ENCODE peak calls at places on chromosomes 7 and 10, in five cellular contexts. X, P, E, U and W are unnamed samples.

GRCh38 chr10:12588091-12588850 is 238.9 kb downstream of the CAMK1D start:
- DNase-seq in E (no peak), P (peak; percentile 90), U (no peak), X (no peak), W (no peak)

GRCh38 chr7:21355406-21355874 is 72.4 kb upstream of the SP4 start:
- DNase-seq in P (no peak), X (no peak), E (no peak), U (no peak), W (no peak)

GRCh38 chr10:69088471-69088769 is 517 bp downstream of the SRGN start:
- DNase-seq in P (no peak), E (no peak), U (no peak), X (no peak), W (no peak)

GRCh38 chr10:32958992-32959703 is 1.1 kb upstream of the ITGB1 start:
- DNase-seq in P (no peak), E (no peak), U (no peak), X (no peak), W (no peak)

GRCh38 chr10:132096223-132096622 is 30.5 kb downstream of the JAKMIP3 start:
- DNase-seq in U (no peak), P (peak; percentile 20), E (no peak), X (peak; percentile 84), W (peak; percentile 12)

GRCh38 chr10:59176241-59177030 is at the start of gene PHYHIPL:
- DNase-seq in U (peak; percentile 24), X (peak; percentile 14), P (peak; percentile 27), E (peak; percentile 64), W (no peak)

GRCh38 chr10:119222966-119223386 is 15.6 kb downstream of the GRK5 start:
- DNase-seq in X (no peak), U (no peak), E (no peak), P (no peak), W (no peak)

GRCh38 chr10:106189254-106189653 is 975.3 kb downstream of the SORCS1 start:
- DNase-seq in P (peak; percentile 69), U (no peak), X (peak; percentile 33), E (peak; percentile 45), W (peak; percentile 7)

GRCh38 chr7:55369427-55369826 is 4.3 kb downstream of the LANCL2 start:
- DNase-seq in P (peak; percentile 32), X (no peak), E (no peak), U (no peak), W (no peak)

GRCh38 chr10:14032406-14032998 is 298.2 kb downstream of the FRMD4A start:
- DNase-seq in P (peak; percentile 11), U (no peak), E (no peak), X (no peak), W (no peak)

GRCh38 chr7:151630349-151630748 is 110.7 kb upstream of the RHEB start:
- DNase-seq in E (no peak), P (no peak), U (no peak), X (no peak), W (no peak)

GRCh38 chr7:151629873-151630272 is 110.2 kb upstream of the RHEB start:
- DNase-seq in U (no peak), P (no peak), E (no peak), X (no peak), W (no peak)

GRCh38 chr7:151631968-151632749 is 112.5 kb upstream of the RHEB start:
- DNase-seq in X (peak; percentile 77), E (peak; percentile 91), P (peak; percentile 74), U (no peak), W (no peak)

GRCh38 chr7:151632750-151633515 is 113.2 kb upstream of the RHEB start:
- DNase-seq in P (peak; percentile 29), U (no peak), E (peak; percentile 46), X (no peak), W (no peak)

DNA sequence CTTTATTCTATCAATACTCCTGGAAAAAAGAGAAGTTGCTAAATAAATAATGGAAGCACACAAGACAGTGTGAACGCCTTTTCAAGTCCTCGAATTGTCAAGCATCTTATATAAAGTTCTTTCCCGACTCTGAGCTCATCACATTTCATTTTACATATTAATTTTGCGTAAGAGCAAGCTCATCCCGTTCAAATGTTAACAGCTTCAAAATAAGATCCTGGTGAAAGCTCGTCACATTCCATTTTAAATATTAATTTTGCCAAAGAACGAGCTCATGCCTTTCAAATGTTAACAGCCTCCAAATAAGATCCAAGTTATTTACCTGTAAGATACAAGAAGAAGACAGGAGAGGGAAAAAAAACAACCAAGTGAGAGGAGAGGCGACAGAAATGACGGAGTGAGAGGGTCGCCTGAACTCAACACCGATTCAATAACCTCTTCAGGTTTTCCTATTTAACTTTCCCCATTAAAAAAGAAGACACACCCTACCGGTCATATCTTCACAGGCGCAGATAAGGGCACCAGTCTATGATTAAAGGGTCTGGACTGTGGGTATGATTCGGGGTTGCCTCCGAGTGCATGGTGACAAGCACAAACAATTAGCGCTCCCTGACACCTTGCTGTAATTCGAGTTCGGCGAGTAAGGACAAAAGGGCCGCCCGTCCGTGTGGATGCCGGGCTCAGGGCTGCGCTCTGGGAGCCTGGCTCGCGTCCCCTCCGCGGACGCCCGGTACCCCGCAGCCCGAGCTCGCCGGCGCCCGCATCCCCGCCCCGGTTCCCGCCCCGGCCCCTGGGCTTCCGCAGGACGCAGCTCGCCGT is 111.7 kb upstream of the RHEB start:
- DNase-seq in U (no peak), X (peak; percentile 38), P (peak; percentile 54), E (no peak), W (no peak)
- TF ChIP-seq CTCF in U (no peak), X (no peak), P (peak; percentile 2), E (no peak), W (peak; percentile 11)

GRCh38 chr10:84429926-84430520 is 101.6 kb downstream of the CCSER2 start:
- DNase-seq in U (peak; percentile 64), X (peak; percentile 68), E (peak; percentile 80), P (peak; percentile 86), W (no peak)

GRCh38 chr10:84424731-84425165 is 96.4 kb downstream of the CCSER2 start:
- DNase-seq in P (peak; percentile 94), X (peak; percentile 71), U (no peak), E (peak; percentile 70), W (peak; percentile 95)

GRCh38 chr10:84427903-84428650 is 99.7 kb downstream of the CCSER2 start:
- DNase-seq in U (no peak), X (no peak), E (no peak), P (no peak), W (peak; percentile 66)

GRCh38 chr10:84432891-84433290 is 104.5 kb downstream of the CCSER2 start:
- DNase-seq in X (no peak), U (no peak), E (no peak), P (no peak), W (no peak)

DNA sequence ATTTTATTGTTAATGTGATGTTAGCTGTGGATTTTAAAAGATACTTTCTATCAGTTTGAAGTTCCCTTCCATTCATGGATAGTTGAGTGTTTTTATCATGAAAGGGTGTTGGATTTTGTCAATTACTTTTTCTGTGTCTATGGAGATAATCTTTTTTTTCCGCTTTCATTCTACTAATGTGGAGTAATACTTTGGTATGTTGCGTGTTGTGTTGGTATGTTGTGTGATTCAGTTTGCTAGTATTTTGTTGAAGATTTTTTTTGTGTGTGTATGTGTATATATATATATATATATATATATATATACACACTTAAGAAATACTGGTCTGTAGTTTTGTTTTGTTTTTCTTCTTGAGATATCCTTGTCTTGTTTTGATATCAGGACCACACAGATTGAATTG is 100.3 kb downstream of the CCSER2 start:
- DNase-seq in E (no peak), X (no peak), P (no peak), U (no peak), W (no peak)
- H3K4me3 ChIP-seq in E (no peak overlapping the region), X (no peak overlapping the region), P (no peak overlapping the region), U (no peak overlapping the region), W (no peak overlapping the region)

GRCh38 chr7:30920021-30920583 is 8.4 kb downstream of the AQP1 start:
- DNase-seq in P (peak; percentile 44), E (peak; percentile 14), X (no peak), U (peak; percentile 15), W (no peak)

GRCh38 chr7:30920584-30921539 is 9.2 kb downstream of the AQP1 start:
- DNase-seq in P (peak; percentile 8), U (peak; percentile 47), E (peak; percentile 14), X (peak; percentile 27), W (no peak)

GRCh38 chr7:30917216-30917893 is 5.7 kb downstream of the AQP1 start:
- DNase-seq in P (no peak), U (no peak), E (no peak), X (no peak), W (no peak)

GRCh38 chr7:30916767-30917166 is 5.1 kb downstream of the AQP1 start:
- DNase-seq in X (no peak), U (no peak), P (no peak), E (no peak), W (no peak)

DNA sequence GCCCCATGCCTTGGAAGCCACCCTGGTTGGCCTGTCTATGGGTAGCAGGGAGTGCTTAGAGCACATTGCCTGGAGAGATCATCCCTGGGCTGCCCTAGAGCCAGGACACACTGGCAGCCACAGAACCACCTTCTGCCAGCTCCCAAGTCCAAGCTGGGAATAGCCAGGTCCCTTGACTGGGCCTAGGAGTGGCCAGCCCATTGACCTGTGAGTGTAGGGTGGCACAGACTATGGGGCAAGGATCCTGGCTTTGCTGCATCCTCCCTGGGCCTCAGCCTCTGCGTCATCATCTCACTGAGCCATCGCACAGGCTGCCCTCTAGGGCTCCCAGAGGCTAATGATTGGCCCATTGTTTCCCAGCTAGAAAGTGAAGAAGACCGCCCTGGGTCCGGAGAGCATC is 7.0 kb downstream of the AQP1 start:
- DNase-seq in X (no peak), E (no peak), P (no peak), U (no peak), W (no peak)
- TF ChIP-seq CTCF in X (no peak), E (no peak), P (no peak), U (no peak), W (no peak)

DNA sequence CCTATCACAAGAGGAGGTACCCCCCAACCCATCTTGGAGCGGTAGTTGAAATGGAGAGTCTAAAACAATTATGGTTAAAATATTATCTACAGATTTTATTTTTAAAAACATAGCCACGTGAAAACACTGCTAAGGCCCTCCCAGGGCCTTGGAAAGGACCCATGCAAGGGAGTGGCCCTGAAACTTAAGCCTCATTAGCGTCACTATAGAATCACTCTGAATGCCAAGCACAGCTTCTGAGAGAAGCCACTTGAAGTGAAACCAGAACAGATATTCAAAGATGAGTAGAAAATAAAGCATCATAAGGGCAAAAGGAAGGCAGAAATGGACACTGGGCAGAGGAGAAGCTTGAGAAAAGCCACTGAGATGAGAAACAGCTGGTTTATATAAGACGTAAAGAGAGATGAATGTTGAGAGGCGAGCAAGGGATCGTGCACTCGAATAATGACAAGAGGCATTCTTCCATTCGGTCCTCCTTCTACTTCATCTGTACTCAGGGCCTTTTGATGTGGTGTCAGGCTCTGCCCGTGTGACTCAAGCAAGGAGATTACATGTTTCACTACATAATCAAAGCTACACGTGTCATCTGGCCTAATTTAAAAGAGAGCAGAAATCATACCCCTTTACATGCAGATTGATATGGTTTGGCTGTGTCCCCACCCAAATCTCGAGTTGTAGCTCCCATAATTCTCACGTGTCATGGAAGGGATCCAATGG is 33.4 kb upstream of the SLC39A12 start:
- DNase-seq in E (no peak), P (no peak), X (no peak), U (no peak), W (no peak)
- H3K4me3 ChIP-seq in E (no peak overlapping the region), P (no peak overlapping the region), X (no peak overlapping the region), U (no peak overlapping the region), W (no peak overlapping the region)

GRCh38 chr10:62851449-62851848 is 35.3 kb upstream of the EGR2 start:
- DNase-seq in E (no peak), P (peak; percentile 27), U (no peak), X (peak; percentile 16), W (no peak)
- TF ChIP-seq CTCF in E (no peak), P (peak; percentile 29), U (no peak), X (peak; percentile 7), W (peak; percentile 38)